ENCODE peak calls at places on chromosomes 4 and X, in six cellular contexts. E, Q, N, X, T and Z are unnamed samples.

GRCh38 chr4:173121044-173121685 is 47.4 kb upstream of the GALNT7 start:
- DNase-seq in E (no peak), X (no peak), T (no peak), Q (no peak), N (peak), Z (peak)

GRCh38 chr4:54581807-54582206 is 76.0 kb upstream of the KIT start:
- DNase-seq in T (no peak), N (no peak), E (no peak), X (no peak), Q (no peak), Z (no peak)

GRCh38 chr4:98448923-98449322 is 187.7 kb downstream of the RAP1GDS1 start:
- DNase-seq in T (no peak), N (no peak), E (no peak), Q (no peak), X (no peak), Z (no peak)

GRCh38 chr4:148445071-148445902 is 3.1 kb upstream of the NR3C2 start:
- DNase-seq in N (peak), E (peak), T (no peak), X (peak), Q (no peak), Z (peak)

GRCh38 chr4:151583188-151583587 is 174.2 kb downstream of the FHIP1A start:
- DNase-seq in T (no peak), X (no peak), N (no peak), E (no peak), Q (no peak), Z (no peak)

GRCh38 chr4:88779431-88779830 is 81.8 kb upstream of the NAP1L5 start:
- DNase-seq in N (no peak), T (no peak), Q (no peak), E (no peak), X (no peak), Z (no peak)

GRCh38 chrX:111375747-111376146 is 36.2 kb downstream of the DCX start:
- DNase-seq in N (no peak), Q (no peak), E (no peak), X (no peak), T (no peak), Z (no peak)

GRCh38 chr4:19592391-19592790 is 659.3 kb upstream of the SLIT2 start:
- DNase-seq in E (no peak), T (no peak), Q (no peak), X (no peak), N (no peak), Z (no peak)

GRCh38 chrX:150849996-150850720 is 48.3 kb downstream of the CD99L2 start:
- DNase-seq in Q (no peak), X (no peak), N (no peak), E (no peak), T (no peak), Z (peak)

GRCh38 chr4:156303708-156304107 is 350.0 kb upstream of the CTSO start:
- DNase-seq in T (no peak), N (no peak), Q (no peak), E (no peak), X (no peak), Z (no peak)

GRCh38 chr4:1851575-1852415 is 4.2 kb downstream of the LETM1 start:
- DNase-seq in E (no peak), T (no peak), N (no peak), Q (no peak), X (no peak), Z (no peak)

GRCh38 chr4:125041372-125041930 is 273.3 kb upstream of the FAT4 start:
- DNase-seq in T (no peak), Q (no peak), N (no peak), X (no peak), E (no peak), Z (no peak)

GRCh38 chrX:19902110-19902509 is 14.7 kb upstream of the SH3KBP1 start:
- DNase-seq in Q (no peak), X (no peak), T (no peak), E (no peak), N (no peak), Z (no peak)

GRCh38 chr4:105462042-105462421 is 11.8 kb downstream of the PPA2 start:
- DNase-seq in Q (no peak), T (no peak), N (no peak), X (no peak), E (no peak), Z (no peak)

GRCh38 chr4:76802546-76803021 is 95.4 kb downstream of the SOWAHB start:
- DNase-seq in X (no peak), E (no peak), N (peak), Q (no peak), T (no peak), Z (no peak)

GRCh38 chr4:89283226-89283974 is 24.2 kb downstream of the GPRIN3 start:
- DNase-seq in Q (peak), T (no peak), X (no peak), N (no peak), E (no peak), Z (no peak)

GRCh38 chr4:7004331-7004730 is 38.8 kb upstream of the TADA2B start:
- DNase-seq in T (no peak), E (no peak), Q (no peak), N (no peak), X (no peak), Z (no peak)

GRCh38 chr4:173573286-173573685 is 43.3 kb upstream of the HAND2 start:
- DNase-seq in N (no peak), X (no peak), E (no peak), T (no peak), Q (no peak), Z (no peak)

GRCh38 chrX:41302293-41302868 is 31.6 kb upstream of the DDX3X start:
- DNase-seq in E (no peak), X (no peak), Q (no peak), T (no peak), N (peak), Z (peak)

DNA sequence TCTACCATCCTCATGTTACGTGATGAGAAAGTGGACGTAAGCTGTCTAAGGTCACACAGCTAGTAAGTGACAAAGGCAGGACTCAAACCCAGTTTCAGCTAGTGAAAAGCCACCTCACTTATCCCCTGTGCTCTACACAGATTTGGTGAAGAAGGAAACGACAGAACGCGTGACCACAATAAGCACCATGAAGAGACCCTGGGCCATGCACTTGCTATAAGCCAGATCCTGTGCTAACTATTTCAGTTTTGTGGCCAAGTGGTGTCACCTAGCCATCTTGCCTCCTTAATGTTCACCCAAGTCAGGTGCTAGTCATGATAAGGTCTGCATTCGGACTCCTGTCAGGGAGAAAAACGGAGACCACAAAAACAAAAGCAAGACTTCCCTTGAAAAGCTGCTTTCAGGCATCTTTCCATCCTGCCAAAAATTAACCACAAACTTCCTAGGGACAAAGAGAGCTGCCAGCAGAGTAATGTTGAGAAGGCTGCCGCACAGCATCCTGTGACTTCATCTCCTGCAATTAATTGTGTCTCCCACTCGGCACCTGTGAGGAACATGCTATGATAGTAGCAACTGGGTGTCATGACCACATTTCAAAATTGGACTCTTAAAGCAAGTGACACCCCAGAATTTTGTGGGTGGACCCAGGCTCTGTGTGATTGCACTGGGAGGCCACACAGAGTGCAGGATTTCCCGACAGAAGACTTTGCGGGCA is 8.8 kb upstream of the IDS start:
- DNase-seq in N (no peak), T (no peak), E (no peak), X (no peak), Q (no peak), Z (no peak)
- TF ChIP-seq JUND in N (no peak), T (no peak), E (no peak), X (no peak), Q (no peak), Z (no peak)

GRCh38 chrX:106707771-106708454 is 18.6 kb upstream of the RNF128 start:
- DNase-seq in X (no peak), Q (no peak), N (no peak), E (no peak), T (peak), Z (no peak)
- TF ChIP-seq JUND in X (peak), Q (no peak), N (no peak), E (no peak), T (peak), Z (no peak)

DNA sequence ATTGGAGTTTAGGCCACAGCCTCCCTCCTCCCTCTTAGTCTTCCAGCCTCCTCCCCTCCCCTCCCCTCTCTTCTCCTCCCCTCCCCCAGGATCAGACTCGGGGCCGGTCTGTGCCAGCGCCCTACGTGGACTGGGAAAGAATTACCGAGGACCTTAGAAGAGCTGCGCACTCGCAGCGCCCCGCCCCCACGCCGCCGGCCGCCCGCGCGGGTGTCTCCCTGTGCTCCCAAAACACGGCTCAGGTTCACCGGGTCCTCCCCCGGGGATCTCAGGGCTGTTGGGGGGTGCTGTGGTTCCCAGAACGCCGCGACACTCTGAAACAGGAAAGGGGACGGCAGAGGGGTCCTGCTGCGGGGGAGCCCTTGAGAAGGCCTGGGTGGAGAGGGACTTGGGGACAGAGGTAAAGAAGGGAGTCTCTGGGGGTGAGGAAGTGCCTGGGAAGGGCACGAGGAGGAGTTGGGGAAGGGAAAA is 122.2 kb upstream of the TBL1X start:
- DNase-seq in N (peak), T (peak), X (peak), Q (peak), E (peak), Z (peak)
- TF ChIP-seq JUND in N (peak), T (peak), X (no peak), Q (no peak), E (no peak), Z (no peak)

GRCh38 chr4:2977116-2978097 is 14.0 kb downstream of the GRK4 start:
- DNase-seq in T (no peak), N (peak), E (no peak), Q (peak), X (no peak), Z (no peak)
- TF ChIP-seq JUND in T (peak), N (peak), E (no peak), Q (no peak), X (peak), Z (no peak)

GRCh38 chrX:95956780-95957179 is 727.9 kb upstream of the DIAPH2 start:
- DNase-seq in E (no peak), X (no peak), N (no peak), Q (no peak), T (no peak), Z (no peak)
- TF ChIP-seq JUND in E (no peak), X (no peak), N (no peak), Q (no peak), T (no peak), Z (no peak)

DNA sequence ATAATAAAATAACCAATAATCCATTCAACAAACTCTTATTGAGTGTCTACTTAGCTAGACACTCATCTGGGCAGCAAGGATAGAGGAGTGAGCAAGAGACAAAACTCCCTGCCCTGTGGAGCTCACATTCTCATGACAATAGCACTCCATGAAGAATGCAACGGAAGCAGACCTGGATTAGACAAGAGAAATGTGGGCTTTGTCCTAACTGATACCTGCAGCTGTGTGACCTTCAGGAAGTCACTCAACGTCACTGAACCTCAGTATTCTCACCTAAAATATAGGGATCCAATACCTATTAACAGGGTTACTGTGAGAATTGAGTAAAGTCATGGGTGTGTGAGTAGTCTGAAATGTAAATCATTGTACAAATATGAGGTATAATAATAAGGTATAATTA is 61.2 kb downstream of the NDNF start:
- DNase-seq in T (no peak), X (no peak), N (no peak), E (no peak), Q (no peak), Z (no peak)
- TF ChIP-seq JUND in T (no peak), X (no peak), N (no peak), E (no peak), Q (no peak), Z (no peak)

GRCh38 chr4:108335081-108335480 is 166.3 kb upstream of the LEF1 start:
- DNase-seq in T (no peak), N (no peak), X (no peak), E (no peak), Q (no peak), Z (no peak)
- TF ChIP-seq JUND in T (no peak), N (no peak), X (no peak), E (no peak), Q (no peak), Z (no peak)

DNA sequence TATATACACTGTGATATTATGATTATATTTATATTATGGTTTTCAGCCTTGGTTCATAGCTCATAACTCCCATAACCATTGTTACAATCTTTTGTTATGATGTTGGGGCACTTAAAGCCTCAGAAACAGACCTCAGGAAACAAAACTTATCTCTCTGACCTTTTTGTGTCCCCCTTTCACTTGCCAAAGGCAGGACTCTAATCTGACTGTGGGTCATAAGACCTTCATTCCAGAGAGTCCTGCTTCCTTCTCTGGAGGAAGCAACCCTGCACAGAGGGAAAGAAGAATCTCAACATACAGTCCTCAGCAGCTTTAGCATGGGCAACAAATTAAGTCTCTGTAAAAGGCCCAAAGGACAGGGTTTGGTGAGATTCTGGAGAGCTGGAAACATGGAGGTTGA is 933.4 kb downstream of the ADGRL3 start:
- DNase-seq in E (no peak), Q (no peak), T (no peak), N (no peak), X (no peak), Z (no peak)
- TF ChIP-seq JUND in E (no peak), Q (no peak), T (no peak), N (no peak), X (no peak), Z (no peak)

DNA sequence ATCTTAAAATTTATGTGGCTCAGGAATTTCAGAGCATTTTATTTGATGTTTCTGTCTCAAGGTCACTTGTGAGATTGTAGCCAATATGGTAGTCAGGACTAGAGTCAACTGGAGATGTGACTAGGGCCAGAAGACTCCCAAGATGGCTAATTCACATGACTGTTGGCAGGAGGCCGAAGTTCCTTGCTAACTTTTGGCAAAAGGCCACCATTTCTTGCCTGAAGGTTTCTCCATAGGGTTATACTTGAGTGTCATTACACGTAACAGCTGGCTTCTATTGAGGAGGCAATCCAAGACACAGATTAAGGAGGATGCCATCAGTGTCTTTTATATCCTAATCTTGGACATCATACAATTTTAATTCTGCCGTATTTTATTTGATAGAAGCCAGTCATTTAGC is 162.3 kb upstream of the MAOA start:
- DNase-seq in E (no peak), Q (no peak), X (no peak), N (no peak), T (no peak), Z (peak)
- TF ChIP-seq JUND in E (no peak), Q (no peak), X (no peak), N (no peak), T (no peak), Z (no peak)

DNA sequence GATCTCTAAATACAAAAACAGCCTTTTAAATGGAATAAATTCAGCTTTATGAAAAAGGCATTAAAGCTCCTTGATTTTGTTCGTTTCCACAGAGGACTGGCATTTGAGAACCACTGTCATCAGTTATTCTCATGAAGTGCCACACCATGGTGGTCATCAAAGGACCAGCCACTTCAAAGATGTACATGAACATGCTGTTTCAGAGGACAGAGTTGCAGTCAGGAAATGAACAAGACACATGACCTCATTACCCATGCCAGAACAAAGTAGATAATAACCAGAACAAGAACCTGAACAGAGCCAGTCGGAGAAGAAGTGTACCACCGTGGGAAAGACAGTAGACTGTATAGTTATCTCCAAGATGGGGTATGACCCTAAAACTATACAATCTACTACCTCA is 122.7 kb upstream of the HSD17B10 start:
- DNase-seq in X (no peak), N (no peak), Q (no peak), T (no peak), E (no peak), Z (no peak)
- TF ChIP-seq JUND in X (no peak), N (no peak), Q (no peak), T (no peak), E (no peak), Z (no peak)